ENCODE peak calls at places on chromosomes 3 and 15, in four cellular contexts. Y, C, G and D are unnamed samples.

GRCh38 chr3:72185549-72186484 is 400.9 kb upstream of the PROK2 start:
- DNase-seq in Y (no peak), C (no peak), G (no peak), D (no peak)

GRCh38 chr15:69499521-69500201 is 47.0 kb downstream of the RPLP1 start:
- DNase-seq in Y (no peak), C (no peak), G (no peak), D (no peak)

GRCh38 chr3:115659253-115659652 is 35.9 kb downstream of the GAP43 start:
- DNase-seq in Y (no peak), C (no peak), G (no peak), D (no peak)

GRCh38 chr15:74888716-74889115 is 1.1 kb upstream of the MPI start:
- DNase-seq in Y (no peak), C (no peak), G (no peak), D (no peak)

GRCh38 chr3:16084887-16085286 is 89.6 kb upstream of the GALNT15 start:
- DNase-seq in Y (no peak), C (no peak), G (no peak), D (no peak)

GRCh38 chr3:121951291-121951690 is 57.1 kb downstream of the SLC15A2 start:
- DNase-seq in Y (no peak), C (no peak), G (no peak), D (no peak)

GRCh38 chr15:25691544-25692430 is 171.3 kb downstream of the ATP10A start:
- DNase-seq in Y (no peak), C (no peak), G (no peak), D (no peak)

GRCh38 chr15:65782096-65782495 is 10.0 kb downstream of the DENND4A start:
- DNase-seq in Y (no peak), C (no peak), G (no peak), D (no peak)

GRCh38 chr3:125591116-125591755 is 4.1 kb downstream of the OSBPL11 start:
- DNase-seq in Y (no peak), C (no peak), G (no peak), D (no peak)